ENCODE peak calls at places on chromosomes 1 and 21, in five cellular contexts. B is esophagus muscularis mucosa, V is transverse colon, O is HFFc6, W is mammary epithelial cell. K is an unnamed sample.

GRCh38 chr1:223504741-223505140 is 111.5 kb downstream of the CCDC185 start:
- DNase-seq in B (no peak), V (peak; percentile 77), O (peak; percentile 91), W (peak; percentile 94), K (no peak)

GRCh38 chr21:37665230-37666024 is 250.8 kb downstream of the KCNJ6 start:
- DNase-seq in B (no peak), V (no peak), O (no peak), W (no peak), K (no peak)

GRCh38 chr1:8070381-8070811 is 44.3 kb upstream of the ERRFI1 start:
- DNase-seq in B (no peak), V (no peak), O (no peak), W (peak; percentile 84), K (no peak)

GRCh38 chr1:45721207-45721606 is 29.2 kb downstream of the IPP start:
- DNase-seq in B (no peak), V (no peak), O (peak; percentile 60), W (no peak), K (no peak)

GRCh38 chr1:220007438-220007837 is 38.9 kb downstream of the EPRS1 start:
- DNase-seq in B (no peak), V (no peak), O (peak; percentile 16), W (no peak), K (no peak)

GRCh38 chr1:177164380-177165068 is at the start of gene ASTN1:
- DNase-seq in B (no peak), V (no peak), O (no peak), W (no peak), K (no peak)

GRCh38 chr21:38721983-38722382 is 83.7 kb upstream of the ETS2 start:
- DNase-seq in B (no peak), V (no peak), O (no peak), W (no peak), K (no peak)

GRCh38 chr1:185200889-185201288 is 43.9 kb downstream of the SWT1 start:
- DNase-seq in B (no peak), V (no peak), O (no peak), W (no peak), K (no peak)

GRCh38 chr1:210360852-210361477 is 32.3 kb downstream of the HHAT start:
- DNase-seq in B (no peak), V (no peak), O (peak; percentile 70), W (peak; percentile 43), K (no peak)

GRCh38 chr21:16239659-16240265 is 510.0 kb downstream of the USP25 start:
- DNase-seq in B (no peak), V (no peak), O (no peak), W (no peak), K (no peak)

GRCh38 chr1:105608713-105609112 is 1447.8 kb upstream of the PRMT6 start:
- DNase-seq in B (no peak), V (no peak), O (peak; percentile 49), W (no peak), K (no peak)

GRCh38 chr1:26820784-26821269 is 5.7 kb upstream of the ZDHHC18 start:
- DNase-seq in B (no peak), V (peak; percentile 25), O (no peak), W (no peak), K (no peak)
- TF ChIP-seq CTCF in B (no peak), V (no peak), O (no peak), W (no peak), K (no peak)

GRCh38 chr1:165686121-165686970 is 12.0 kb downstream of the ALDH9A1 start:
- DNase-seq in B (no peak), V (no peak), O (no peak), W (no peak), K (no peak)
- TF ChIP-seq CTCF in B (no peak), V (no peak), O (peak; percentile 26), W (no peak), K (no peak)

GRCh38 chr1:151511636-151512215 is 539 bp downstream of the CGN start:
- DNase-seq in B (no peak), V (peak; percentile 66), O (no peak), W (peak; percentile 47), K (no peak)
- TF ChIP-seq CTCF in B (no peak), V (peak; percentile 24), O (no peak), W (no peak), K (no peak)

GRCh38 chr1:21490774-21491482 is 18.3 kb upstream of the ALPL start:
- DNase-seq in B (no peak), V (peak; percentile 21), O (peak; percentile 77), W (peak; percentile 56), K (no peak)
- TF ChIP-seq CTCF in B (peak; percentile 44), V (peak; percentile 45), O (peak; percentile 85), W (peak; percentile 61), K (peak; percentile 67)

GRCh38 chr1:154183045-154183968 is 8.6 kb downstream of the TPM3 start:
- DNase-seq in B (peak; percentile 99), V (peak; percentile 99), O (peak; percentile 97), W (peak; percentile 99), K (peak; percentile 97)
- TF ChIP-seq CTCF in B (no peak), V (peak; percentile 54), O (no peak), W (no peak), K (peak; percentile 14)

GRCh38 chr1:10637833-10638558 is 158.4 kb downstream of the CASZ1 start:
- DNase-seq in B (no peak), V (no peak), O (no peak), W (no peak), K (no peak)
- TF ChIP-seq CTCF in B (no peak), V (no peak), O (no peak), W (no peak), K (no peak)

GRCh38 chr1:80776286-80776685 is 1024.4 kb upstream of the ADGRL2 start:
- DNase-seq in B (no peak), V (no peak), O (no peak), W (no peak), K (no peak)

GRCh38 chr1:80778094-80778840 is 1022.5 kb upstream of the ADGRL2 start:
- DNase-seq in B (no peak), V (no peak), O (no peak), W (no peak), K (no peak)

GRCh38 chr1:80779278-80779677 is 1021.5 kb upstream of the ADGRL2 start:
- DNase-seq in B (no peak), V (no peak), O (no peak), W (no peak), K (no peak)
- TF ChIP-seq CTCF in B (no peak), V (no peak), O (no peak), W (no peak), K (no peak)